ENCODE peak calls at places on chromosomes 12 and 14, in eight cellular contexts. One of them, this sample, is unnamed. For H3K4me1, the result is how much of the 10 kb centered on the place peaks cover.

GRCh38 chr12:106632797-106633450 is 50.1 kb downstream of the RFX4 start:
- DNase-seq in mammary epithelial cell: no peak
- DNase-seq in fibroblast of lung: no peak
- DNase-seq in IMR-90: no peak
- DNase-seq in NT2/D1: no peak
- DNase-seq in endodermal cell: no peak
- DNase-seq in mesenchymal stem cell: no peak
- DNase-seq in GM23248: no peak
- DNase-seq in this sample: no peak

GRCh38 chr14:44531648-44532047 is 24.6 kb upstream of the FSCB start:
- DNase-seq in NT2/D1: no peak
- DNase-seq in mammary epithelial cell: no peak
- DNase-seq in IMR-90: no peak
- DNase-seq in mesenchymal stem cell: peak
- DNase-seq in GM23248: no peak
- DNase-seq in fibroblast of lung: no peak
- DNase-seq in endodermal cell: no peak
- DNase-seq in this sample: no peak

GRCh38 chr12:10358131-10358530 is 31.7 kb downstream of the KLRK1 start:
- DNase-seq in mammary epithelial cell: no peak
- DNase-seq in endodermal cell: peak
- DNase-seq in NT2/D1: no peak
- DNase-seq in mesenchymal stem cell: no peak
- DNase-seq in GM23248: no peak
- DNase-seq in IMR-90: no peak
- DNase-seq in fibroblast of lung: no peak
- DNase-seq in this sample: no peak

GRCh38 chr14:106842687-106843086 is 1316.3 kb downstream of the TMEM121 start:
- DNase-seq in IMR-90: no peak
- DNase-seq in GM23248: no peak
- DNase-seq in fibroblast of lung: no peak
- DNase-seq in endodermal cell: no peak
- DNase-seq in NT2/D1: no peak
- DNase-seq in mammary epithelial cell: no peak
- DNase-seq in mesenchymal stem cell: no peak
- DNase-seq in this sample: no peak

GRCh38 chr12:47433876-47434275 is 272.0 kb downstream of the RPAP3 start:
- DNase-seq in endodermal cell: no peak
- DNase-seq in NT2/D1: no peak
- DNase-seq in mammary epithelial cell: no peak
- DNase-seq in fibroblast of lung: no peak
- DNase-seq in mesenchymal stem cell: no peak
- DNase-seq in GM23248: peak
- DNase-seq in IMR-90: peak
- DNase-seq in this sample: no peak

GRCh38 chr12:92989715-92990484 is 60.8 kb upstream of the EEA1 start:
- DNase-seq in mesenchymal stem cell: no peak
- DNase-seq in endodermal cell: no peak
- DNase-seq in mammary epithelial cell: no peak
- DNase-seq in NT2/D1: no peak
- DNase-seq in IMR-90: no peak
- DNase-seq in fibroblast of lung: no peak
- DNase-seq in GM23248: no peak
- DNase-seq in this sample: no peak

GRCh38 chr14:45893127-45893526 is 640.1 kb upstream of the MIS18BP1 start:
- DNase-seq in mesenchymal stem cell: no peak
- DNase-seq in endodermal cell: no peak
- DNase-seq in fibroblast of lung: no peak
- DNase-seq in IMR-90: no peak
- DNase-seq in mammary epithelial cell: no peak
- DNase-seq in GM23248: no peak
- DNase-seq in NT2/D1: no peak
- DNase-seq in this sample: peak

GRCh38 chr14:87992720-87993484 is at the start of gene GALC:
- DNase-seq in endodermal cell: peak
- DNase-seq in mesenchymal stem cell: peak
- DNase-seq in NT2/D1: peak
- DNase-seq in fibroblast of lung: peak
- DNase-seq in IMR-90: peak
- DNase-seq in GM23248: peak
- DNase-seq in mammary epithelial cell: peak
- DNase-seq in this sample: peak

GRCh38 chr12:132336451-132337413 is 7.3 kb upstream of the GALNT9 start:
- DNase-seq in NT2/D1: no peak
- DNase-seq in fibroblast of lung: no peak
- DNase-seq in mammary epithelial cell: no peak
- DNase-seq in endodermal cell: no peak
- DNase-seq in mesenchymal stem cell: no peak
- DNase-seq in IMR-90: no peak
- DNase-seq in GM23248: no peak
- DNase-seq in this sample: no peak

GRCh38 chr12:70637686-70638085 is 457 bp upstream of the PTPRB start:
- DNase-seq in mammary epithelial cell: no peak
- DNase-seq in GM23248: no peak
- DNase-seq in NT2/D1: no peak
- DNase-seq in IMR-90: no peak
- DNase-seq in fibroblast of lung: no peak
- DNase-seq in endodermal cell: no peak
- DNase-seq in mesenchymal stem cell: no peak
- DNase-seq in this sample: no peak

GRCh38 chr14:32205984-32206383 is 2.9 kb upstream of the RNU6-8 start:
- DNase-seq in GM23248: no peak
- DNase-seq in mammary epithelial cell: peak
- DNase-seq in fibroblast of lung: no peak
- DNase-seq in NT2/D1: no peak
- DNase-seq in IMR-90: no peak
- DNase-seq in mesenchymal stem cell: no peak
- DNase-seq in endodermal cell: peak
- DNase-seq in this sample: no peak

GRCh38 chr12:111444314-111444705 is 38.6 kb downstream of the SH2B3 start:
- DNase-seq in IMR-90: no peak
- DNase-seq in NT2/D1: no peak
- DNase-seq in mesenchymal stem cell: peak
- DNase-seq in GM23248: no peak
- DNase-seq in endodermal cell: no peak
- DNase-seq in mammary epithelial cell: peak
- DNase-seq in fibroblast of lung: no peak
- DNase-seq in this sample: no peak

GRCh38 chr12:72141381-72141780 is 130.8 kb upstream of the TRHDE start:
- DNase-seq in NT2/D1: no peak
- DNase-seq in IMR-90: peak
- DNase-seq in mammary epithelial cell: peak
- DNase-seq in GM23248: peak
- DNase-seq in mesenchymal stem cell: peak
- DNase-seq in fibroblast of lung: peak
- DNase-seq in endodermal cell: no peak
- DNase-seq in this sample: no peak

GRCh38 chr14:45698462-45699134 is 445.6 kb upstream of the MIS18BP1 start:
- DNase-seq in mesenchymal stem cell: peak
- DNase-seq in IMR-90: no peak
- DNase-seq in GM23248: no peak
- DNase-seq in fibroblast of lung: no peak
- DNase-seq in endodermal cell: no peak
- DNase-seq in mammary epithelial cell: peak
- DNase-seq in NT2/D1: no peak
- DNase-seq in this sample: peak

GRCh38 chr14:56801920-56802319 is 8.4 kb downstream of the OTX2 start:
- DNase-seq in endodermal cell: peak
- DNase-seq in mesenchymal stem cell: no peak
- DNase-seq in fibroblast of lung: no peak
- DNase-seq in IMR-90: no peak
- DNase-seq in NT2/D1: no peak
- DNase-seq in mammary epithelial cell: no peak
- DNase-seq in GM23248: no peak
- DNase-seq in this sample: no peak

GRCh38 chr14:47149326-47149725 is 497.7 kb upstream of the RPL10L start:
- DNase-seq in mammary epithelial cell: no peak
- DNase-seq in IMR-90: no peak
- DNase-seq in fibroblast of lung: no peak
- DNase-seq in endodermal cell: no peak
- DNase-seq in mesenchymal stem cell: peak
- DNase-seq in NT2/D1: no peak
- DNase-seq in GM23248: peak
- DNase-seq in this sample: no peak

DNA sequence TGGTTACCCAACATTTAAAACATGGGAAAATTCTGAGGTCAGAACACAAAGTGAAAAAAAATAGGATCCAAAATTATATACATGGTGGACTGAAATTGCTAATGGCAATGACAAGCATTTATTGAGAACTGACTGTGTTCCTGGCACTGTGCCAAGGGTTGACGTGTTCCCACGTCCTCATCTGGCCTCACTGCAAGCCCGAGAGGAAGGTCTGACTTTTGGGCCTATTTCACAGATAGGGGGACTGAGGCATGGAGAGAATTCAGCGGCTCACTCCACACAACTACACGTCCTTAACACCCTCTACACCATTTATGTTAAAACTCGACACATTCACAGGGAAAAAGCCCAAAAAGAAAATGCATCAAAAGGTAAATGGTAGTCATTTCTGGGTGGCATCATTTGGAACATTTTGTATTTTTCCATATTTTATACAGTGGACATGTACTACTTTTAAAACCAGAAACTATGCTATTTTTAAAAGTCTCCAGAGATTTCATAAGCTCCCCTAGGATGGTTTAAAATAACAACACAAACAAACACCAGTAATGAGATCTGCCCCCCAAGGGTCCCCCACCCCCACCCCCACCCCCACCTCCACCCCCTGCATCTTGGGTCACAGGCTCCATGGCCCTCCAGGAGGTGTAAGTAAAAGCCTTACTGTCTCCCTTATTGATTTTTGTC is 27.7 kb downstream of the CLMN start:
- DNase-seq in NT2/D1: no peak
- DNase-seq in mesenchymal stem cell: peak
- DNase-seq in endodermal cell: no peak
- DNase-seq in IMR-90: peak
- DNase-seq in fibroblast of lung: peak
- DNase-seq in mammary epithelial cell: peak
- DNase-seq in GM23248: peak
- DNase-seq in this sample: peak
- H3K4me1 ChIP-seq in NT2/D1: under half
- H3K4me1 ChIP-seq in mesenchymal stem cell: under half
- H3K4me1 ChIP-seq in endodermal cell: under half
- H3K4me1 ChIP-seq in IMR-90: under half
- H3K4me1 ChIP-seq in fibroblast of lung: under half
- H3K4me1 ChIP-seq in mammary epithelial cell: under half
- H3K4me1 ChIP-seq in GM23248: under half
- H3K4me1 ChIP-seq in this sample: under half

GRCh38 chr14:57863471-57863870 is 2.4 kb downstream of the SLC35F4 start:
- DNase-seq in NT2/D1: no peak
- DNase-seq in mammary epithelial cell: no peak
- DNase-seq in IMR-90: no peak
- DNase-seq in endodermal cell: no peak
- DNase-seq in fibroblast of lung: no peak
- DNase-seq in GM23248: no peak
- DNase-seq in mesenchymal stem cell: no peak
- DNase-seq in this sample: no peak

GRCh38 chr14:57865450-57866198 is at the start of gene SLC35F4:
- DNase-seq in mesenchymal stem cell: no peak
- DNase-seq in IMR-90: no peak
- DNase-seq in mammary epithelial cell: peak
- DNase-seq in NT2/D1: peak
- DNase-seq in fibroblast of lung: no peak
- DNase-seq in GM23248: peak
- DNase-seq in endodermal cell: peak
- DNase-seq in this sample: no peak

GRCh38 chr14:57866199-57866755 is 385 bp upstream of the SLC35F4 start:
- DNase-seq in IMR-90: no peak
- DNase-seq in fibroblast of lung: no peak
- DNase-seq in GM23248: no peak
- DNase-seq in NT2/D1: no peak
- DNase-seq in mammary epithelial cell: no peak
- DNase-seq in endodermal cell: peak
- DNase-seq in mesenchymal stem cell: no peak
- DNase-seq in this sample: no peak

GRCh38 chr14:57869530-57870088 is 3.7 kb upstream of the SLC35F4 start:
- DNase-seq in IMR-90: no peak
- DNase-seq in mesenchymal stem cell: no peak
- DNase-seq in fibroblast of lung: no peak
- DNase-seq in mammary epithelial cell: no peak
- DNase-seq in NT2/D1: no peak
- DNase-seq in endodermal cell: no peak
- DNase-seq in GM23248: no peak
- DNase-seq in this sample: no peak

GRCh38 chr14:57865066-57865449 is 834 bp downstream of the SLC35F4 start:
- DNase-seq in mammary epithelial cell: no peak
- DNase-seq in GM23248: no peak
- DNase-seq in mesenchymal stem cell: no peak
- DNase-seq in fibroblast of lung: no peak
- DNase-seq in NT2/D1: no peak
- DNase-seq in endodermal cell: no peak
- DNase-seq in IMR-90: no peak
- DNase-seq in this sample: no peak
- H3K4me3 ChIP-seq in mammary epithelial cell: no peak
- H3K4me3 ChIP-seq in GM23248: no peak
- H3K4me3 ChIP-seq in mesenchymal stem cell: peak
- H3K4me3 ChIP-seq in fibroblast of lung: no peak
- H3K4me3 ChIP-seq in NT2/D1: peak
- H3K4me3 ChIP-seq in endodermal cell: peak
- H3K4me3 ChIP-seq in IMR-90: no peak
- H3K4me3 ChIP-seq in this sample: no peak

GRCh38 chr14:75280448-75280830 is 1.8 kb downstream of the FOS start:
- DNase-seq in fibroblast of lung: peak
- DNase-seq in endodermal cell: no peak
- DNase-seq in GM23248: peak
- DNase-seq in mesenchymal stem cell: peak
- DNase-seq in NT2/D1: no peak
- DNase-seq in mammary epithelial cell: no peak
- DNase-seq in IMR-90: peak
- DNase-seq in this sample: no peak
- H3K9ac ChIP-seq in fibroblast of lung: peak
- H3K9ac ChIP-seq in endodermal cell: peak
- H3K9ac ChIP-seq in GM23248: peak
- H3K9ac ChIP-seq in mesenchymal stem cell: peak
- H3K9ac ChIP-seq in NT2/D1: no peak
- H3K9ac ChIP-seq in mammary epithelial cell: peak
- H3K9ac ChIP-seq in IMR-90: no peak
- H3K9ac ChIP-seq in this sample: peak

GRCh38 chr14:93976477-93977057 is at the start of gene ASB2:
- DNase-seq in IMR-90: peak
- DNase-seq in GM23248: no peak
- DNase-seq in mammary epithelial cell: no peak
- DNase-seq in NT2/D1: no peak
- DNase-seq in fibroblast of lung: peak
- DNase-seq in mesenchymal stem cell: no peak
- DNase-seq in endodermal cell: no peak
- DNase-seq in this sample: no peak

GRCh38 chr14:93980464-93981201 is 4.3 kb upstream of the ASB2 start:
- DNase-seq in endodermal cell: no peak
- DNase-seq in IMR-90: peak
- DNase-seq in GM23248: peak
- DNase-seq in mammary epithelial cell: no peak
- DNase-seq in mesenchymal stem cell: no peak
- DNase-seq in NT2/D1: no peak
- DNase-seq in fibroblast of lung: peak
- DNase-seq in this sample: no peak

GRCh38 chr14:93977171-93977570 is 801 bp upstream of the ASB2 start:
- DNase-seq in GM23248: no peak
- DNase-seq in mesenchymal stem cell: no peak
- DNase-seq in IMR-90: no peak
- DNase-seq in NT2/D1: no peak
- DNase-seq in mammary epithelial cell: no peak
- DNase-seq in fibroblast of lung: no peak
- DNase-seq in endodermal cell: no peak
- DNase-seq in this sample: no peak

GRCh38 chr14:93977790-93978581 is 1.6 kb upstream of the ASB2 start:
- DNase-seq in GM23248: no peak
- DNase-seq in mesenchymal stem cell: no peak
- DNase-seq in IMR-90: no peak
- DNase-seq in fibroblast of lung: no peak
- DNase-seq in endodermal cell: no peak
- DNase-seq in NT2/D1: no peak
- DNase-seq in mammary epithelial cell: peak
- DNase-seq in this sample: no peak

GRCh38 chr14:93978735-93979134 is 2.4 kb upstream of the ASB2 start:
- DNase-seq in IMR-90: no peak
- DNase-seq in NT2/D1: no peak
- DNase-seq in endodermal cell: no peak
- DNase-seq in GM23248: no peak
- DNase-seq in fibroblast of lung: no peak
- DNase-seq in mesenchymal stem cell: no peak
- DNase-seq in mammary epithelial cell: no peak
- DNase-seq in this sample: no peak
- H3K4me1 ChIP-seq in IMR-90: under half
- H3K4me1 ChIP-seq in NT2/D1: under half
- H3K4me1 ChIP-seq in endodermal cell: under half
- H3K4me1 ChIP-seq in GM23248: under half
- H3K4me1 ChIP-seq in fibroblast of lung: under half
- H3K4me1 ChIP-seq in mesenchymal stem cell: under half
- H3K4me1 ChIP-seq in mammary epithelial cell: under half
- H3K4me1 ChIP-seq in this sample: under half

This sample was measured in colonic mucosa.